ENCODE peak calls at places on chromosomes 6 and 20, in eight cellular contexts. X is choroid plexus epithelial cell, Y is lower lobe of right lung, J is type B pancreatic cell, V is kidney glomerular epithelial cell, P is AG09319, L is germinal center, K is HT-29. T is an unnamed sample.

GRCh38 chr20:63041776-63042175 is 35.0 kb upstream of the BHLHE23 start:
- DNase-seq in X (no peak), Y (peak; percentile 3), J (no peak), V (no peak), P (no peak), L (no peak), K (no peak), T (no peak)

GRCh38 chr6:108027594-108027993 is 46.9 kb downstream of the OSTM1 start:
- DNase-seq in X (peak; percentile 41), Y (no peak), J (no peak), V (peak; percentile 17), P (no peak), L (no peak), K (peak; percentile 54), T (no peak)

GRCh38 chr20:62570897-62571666 is 71.2 kb upstream of the SLCO4A1 start:
- DNase-seq in X (no peak), Y (no peak), J (no peak), V (no peak), P (no peak), L (no peak), K (no peak), T (no peak)

GRCh38 chr6:168393126-168393870 is 47.7 kb upstream of the SMOC2 start:
- DNase-seq in X (no peak), Y (no peak), J (no peak), V (no peak), P (no peak), L (no peak), K (no peak), T (no peak)

GRCh38 chr6:14655990-14656640 is 538.5 kb downstream of the CD83 start:
- DNase-seq in X (no peak), Y (no peak), J (no peak), V (no peak), P (no peak), L (peak; percentile 45), K (no peak), T (no peak)

GRCh38 chr6:148565931-148566663 is 180.7 kb upstream of the UST start:
- DNase-seq in X (peak; percentile 90), Y (peak; percentile 75), J (no peak), V (peak; percentile 75), P (peak; percentile 59), L (no peak), K (peak; percentile 62), T (no peak)

GRCh38 chr6:150290429-150290828 is 78.4 kb upstream of the IYD start:
- DNase-seq in X (peak; percentile 28), Y (no peak), J (no peak), V (peak; percentile 70), P (no peak), L (no peak), K (no peak), T (no peak)

GRCh38 chr20:24289737-24290481 is 179.5 kb upstream of the SYNDIG1 start:
- DNase-seq in X (peak; percentile 33), Y (no peak), J (no peak), V (no peak), P (no peak), L (peak; percentile 6), K (no peak), T (no peak)

GRCh38 chr6:33632603-33633039 is 11.5 kb downstream of the ITPR3 start:
- DNase-seq in X (peak; percentile 55), Y (peak; percentile 69), J (no peak), V (no peak), P (no peak), L (peak; percentile 73), K (peak; percentile 75), T (no peak)

GRCh38 chr6:156390621-156391378 is 386.4 kb upstream of the ARID1B start:
- DNase-seq in X (no peak), Y (no peak), J (no peak), V (no peak), P (no peak), L (no peak), K (no peak), T (no peak)

GRCh38 chr6:1436334-1437306 is 47.2 kb downstream of the FOXF2 start:
- DNase-seq in X (peak; percentile 86), Y (no peak), J (peak; percentile 55), V (peak; percentile 77), P (peak; percentile 49), L (peak; percentile 63), K (peak; percentile 92), T (no peak)

GRCh38 chr20:9581509-9581908 is 67.1 kb downstream of the LAMP5 start:
- DNase-seq in X (no peak), Y (no peak), J (no peak), V (no peak), P (no peak), L (no peak), K (no peak), T (no peak)

GRCh38 chr20:51014797-51015722 is 7.8 kb downstream of the KCNG1 start:
- DNase-seq in X (peak; percentile 77), Y (no peak), J (no peak), V (peak; percentile 59), P (no peak), L (peak; percentile 51), K (peak; percentile 77), T (no peak)

GRCh38 chr20:21702553-21703467 is 2.7 kb upstream of the PAX1 start:
- DNase-seq in X (peak; percentile 17), Y (no peak), J (peak; percentile 90), V (no peak), P (no peak), L (peak; percentile 28), K (peak; percentile 4), T (no peak)

GRCh38 chr6:168956141-168956838 is 297.4 kb downstream of the THBS2 start:
- DNase-seq in X (peak; percentile 43), Y (no peak), J (no peak), V (no peak), P (no peak), L (no peak), K (no peak), T (no peak)

GRCh38 chr6:36679043-36679821 is 718 bp downstream of the CDKN1A start:
- DNase-seq in X (peak; percentile 32), Y (peak; percentile 78), J (no peak), V (no peak), P (no peak), L (no peak), K (peak; percentile 60), T (peak; percentile 89)

GRCh38 chr20:45128066-45128465 is 3.8 kb upstream of the WFDC12 start:
- DNase-seq in X (no peak), Y (no peak), J (no peak), V (peak; percentile 81), P (no peak), L (no peak), K (no peak), T (no peak)

GRCh38 chr20:52637201-52637600 is 335.0 kb upstream of the TSHZ2 start:
- DNase-seq in X (no peak), Y (no peak), J (no peak), V (no peak), P (no peak), L (no peak), K (no peak), T (no peak)

GRCh38 chr6:10272591-10272990 is 142.3 kb downstream of the TFAP2A start:
- DNase-seq in X (no peak), Y (no peak), J (no peak), V (no peak), P (no peak), L (no peak), K (no peak), T (no peak)

GRCh38 chr20:50710492-50711063 is 19.2 kb upstream of the RIPOR3 start:
- DNase-seq in X (peak; percentile 40), Y (no peak), J (no peak), V (no peak), P (no peak), L (no peak), K (no peak), T (no peak)

GRCh38 chr6:144715344-144715743 is 430.2 kb downstream of the UTRN start:
- DNase-seq in X (no peak), Y (no peak), J (no peak), V (no peak), P (no peak), L (no peak), K (no peak), T (no peak)

GRCh38 chr20:58719971-58720371 is 27.4 kb downstream of the NPEPL1 start:
- DNase-seq in X (no peak), Y (no peak), J (peak; percentile 40), V (no peak), P (no peak), L (no peak), K (no peak), T (peak; percentile 55)

GRCh38 chr20:33971147-33971775 is 22.4 kb upstream of the RALY start:
- DNase-seq in X (no peak), Y (no peak), J (no peak), V (no peak), P (no peak), L (no peak), K (no peak), T (no peak)

GRCh38 chr6:71404145-71404966 is 115.7 kb downstream of the OGFRL1 start:
- DNase-seq in X (peak; percentile 90), Y (no peak), J (no peak), V (peak; percentile 97), P (no peak), L (no peak), K (peak; percentile 74), T (no peak)

GRCh38 chr6:7241160-7241559 is 71.8 kb downstream of the SSR1 start:
- DNase-seq in X (no peak), Y (peak; percentile 14), J (no peak), V (no peak), P (no peak), L (no peak), K (no peak), T (no peak)

GRCh38 chr6:15378864-15379263 is 133.0 kb downstream of the JARID2 start:
- DNase-seq in X (peak; percentile 39), Y (no peak), J (no peak), V (no peak), P (no peak), L (no peak), K (no peak), T (no peak)

GRCh38 chr6:79188885-79189505 is 45.5 kb downstream of the HMGN3 start:
- DNase-seq in X (no peak), Y (no peak), J (no peak), V (no peak), P (no peak), L (no peak), K (no peak), T (no peak)

GRCh38 chr6:80967618-80968017 is 784.9 kb downstream of the TENT5A start:
- DNase-seq in X (no peak), Y (no peak), J (no peak), V (no peak), P (no peak), L (no peak), K (no peak), T (no peak)

GRCh38 chr6:131519670-131520436 is 53.2 kb upstream of the ARG1 start:
- DNase-seq in X (peak; percentile 73), Y (no peak), J (no peak), V (peak; percentile 40), P (peak; percentile 14), L (peak; percentile 29), K (peak; percentile 49), T (peak; percentile 28)

GRCh38 chr6:128363424-128363823 is 157.0 kb downstream of the PTPRK start:
- DNase-seq in X (no peak), Y (no peak), J (no peak), V (peak; percentile 88), P (no peak), L (no peak), K (no peak), T (no peak)

GRCh38 chr6:170473226-170473789 is 79.8 kb downstream of the PSMB1 start:
- DNase-seq in X (peak; percentile 15), Y (no peak), J (no peak), V (no peak), P (no peak), L (no peak), K (no peak), T (no peak)

GRCh38 chr6:84457276-84457675 is 229.8 kb upstream of the CEP162 start:
- DNase-seq in X (no peak), Y (no peak), J (no peak), V (no peak), P (no peak), L (no peak), K (peak; percentile 74), T (no peak)

GRCh38 chr6:113591896-113592827 is 265.0 kb upstream of the MARCKS start:
- DNase-seq in X (peak; percentile 82), Y (no peak), J (no peak), V (peak; percentile 45), P (no peak), L (no peak), K (peak; percentile 73), T (no peak)

GRCh38 chr20:56956536-56956935 is 309.9 kb downstream of the BMP7 start:
- DNase-seq in X (no peak), Y (no peak), J (no peak), V (no peak), P (no peak), L (no peak), K (no peak), T (no peak)